ENCODE peak calls at places on chromosomes 5 and 9, in seven cellular contexts. J is hippocampal formation; Q is central memory CD4-positive, alpha-beta T cell; X is cardiac fibroblast; Y is PC-3; T is HFF-Myc; L is putamen. M is an unnamed sample.
A peak's percentile ranks its signal among the peaks of the same experiment; 100 is the strongest.

GRCh38 chr9:114155263-114155966 is at the start of gene COL27A1:
- DNase-seq in L (peak; percentile 45), Q (peak; percentile 47), X (peak; percentile 83), T (no peak), J (peak; percentile 42), Y (peak; percentile 67), M (no peak)

GRCh38 chr5:132776077-132776931 is 735 bp downstream of the SEPTIN8 start:
- DNase-seq in L (peak; percentile 83), Q (no peak), T (no peak), Y (peak; percentile 41), X (peak; percentile 37), J (peak; percentile 65), M (no peak)

GRCh38 chr5:133514456-133514855 is 97.9 kb downstream of the FSTL4 start:
- DNase-seq in Q (no peak), Y (no peak), X (no peak), J (no peak), L (no peak), T (no peak), M (no peak)

GRCh38 chr5:101425345-101425744 is 522.3 kb upstream of the ST8SIA4 start:
- DNase-seq in Y (no peak), L (no peak), X (peak; percentile 9), T (no peak), Q (no peak), J (no peak), M (peak; percentile 20)

GRCh38 chr5:122921826-122922225 is 76.4 kb downstream of the SNX24 start:
- DNase-seq in Y (no peak), Q (no peak), T (no peak), J (no peak), X (peak; percentile 31), L (no peak), M (peak; percentile 2)

GRCh38 chr9:36716496-36716895 is 143.8 kb downstream of the MELK start:
- DNase-seq in Y (no peak), L (no peak), X (no peak), J (no peak), T (no peak), Q (no peak), M (no peak)

GRCh38 chr9:116055536-116055935 is 98.1 kb upstream of the PAPPA start:
- DNase-seq in L (no peak), T (no peak), J (no peak), X (peak; percentile 41), Y (no peak), Q (no peak), M (no peak)

GRCh38 chr9:134484479-134484878 is 157.1 kb upstream of the COL5A1 start:
- DNase-seq in X (no peak), Y (no peak), T (no peak), L (peak; percentile 27), Q (no peak), J (no peak), M (no peak)

GRCh38 chr5:170757182-170757601 is 26.3 kb upstream of the GABRP start:
- DNase-seq in L (no peak), Q (no peak), Y (peak; percentile 4), J (no peak), X (peak; percentile 21), T (no peak), M (peak; percentile 7)

GRCh38 chr5:2391021-2391420 is 360.5 kb downstream of the IRX2 start:
- DNase-seq in Q (no peak), L (no peak), T (no peak), J (no peak), X (no peak), Y (no peak), M (no peak)

GRCh38 chr5:22591461-22591860 is 261.7 kb downstream of the CDH12 start:
- DNase-seq in Q (no peak), T (no peak), J (no peak), Y (no peak), X (no peak), L (no peak), M (no peak)

GRCh38 chr5:68080282-68081050 is 135.1 kb upstream of the PIK3R1 start:
- DNase-seq in L (no peak), Y (no peak), X (no peak), Q (no peak), J (no peak), T (no peak), M (no peak)

GRCh38 chr9:131670247-131670681 is 69.6 kb downstream of the RAPGEF1 start:
- DNase-seq in L (peak; percentile 27), Y (no peak), T (no peak), X (no peak), J (no peak), Q (peak; percentile 59), M (no peak)

GRCh38 chr5:14108170-14108996 is 34.8 kb upstream of the TRIO start:
- DNase-seq in L (peak; percentile 42), T (peak; percentile 78), X (peak; percentile 96), J (peak; percentile 49), Y (peak; percentile 91), Q (no peak), M (peak; percentile 58)

GRCh38 chr5:39717186-39717897 is 292.6 kb upstream of the DAB2 start:
- DNase-seq in J (no peak), T (no peak), Q (no peak), Y (peak; percentile 79), X (peak; percentile 67), L (no peak), M (peak; percentile 40)

GRCh38 chr9:128027166-128027539 is 40.0 kb downstream of the NAIF1 start:
- DNase-seq in X (peak; percentile 77), Y (no peak), L (no peak), T (no peak), J (no peak), Q (peak; percentile 44), M (no peak)

GRCh38 chr9:104993291-104993963 is 65.5 kb upstream of the ABCA1 start:
- DNase-seq in Y (no peak), T (peak; percentile 14), J (peak; percentile 56), L (peak; percentile 72), X (peak; percentile 72), Q (peak; percentile 42), M (no peak)

GRCh38 chr9:83285836-83286235 is 222.9 kb upstream of the RASEF start:
- DNase-seq in L (no peak), T (no peak), X (no peak), Q (no peak), J (no peak), Y (no peak), M (no peak)

GRCh38 chr5:116046261-116046660 is 14.0 kb downstream of the ARL14EPL start:
- DNase-seq in X (no peak), L (no peak), J (no peak), Q (no peak), Y (peak; percentile 76), T (no peak), M (no peak)

GRCh38 chr5:101991486-101991885 is 304.6 kb downstream of the SLCO4C1 start:
- DNase-seq in J (no peak), T (no peak), Q (no peak), L (no peak), X (no peak), Y (no peak), M (no peak)

GRCh38 chr5:82092-82491 is 9.9 kb upstream of the PLEKHG4B start:
- DNase-seq in T (no peak), Y (peak; percentile 29), X (no peak), J (no peak), Q (no peak), L (no peak), M (no peak)

GRCh38 chr5:167995844-167996400 is 295.5 kb upstream of the WWC1 start:
- DNase-seq in T (no peak), Q (no peak), J (no peak), L (no peak), Y (no peak), X (no peak), M (no peak)

M was measured in AG09309.